ENCODE peak calls at places on chromosome 18, in four cellular contexts. I is GM23248, W is OCI-LY7, Y is PC-9. R is an unnamed sample. For H3K9me2, the result is how much of the 10 kb centered on the place peaks cover.

GRCh38 chr18:46324556-46324955 is 220.4 kb downstream of the HAUS1 start:
- DNase-seq in I (peak), W (peak), Y (no peak), R (peak)

GRCh38 chr18:37408676-37409305 is 156.8 kb downstream of the CELF4 start:
- DNase-seq in W (no peak), I (no peak), Y (no peak), R (no peak)

GRCh38 chr18:51370996-51371395 is 173.5 kb upstream of the MEX3C start:
- DNase-seq in I (no peak), W (no peak), Y (no peak), R (no peak)

GRCh38 chr18:61865466-61866165 is 27.2 kb downstream of the RNF152 start:
- DNase-seq in I (peak), Y (no peak), W (no peak), R (no peak)

GRCh38 chr18:78080761-78081160 is 831.1 kb downstream of the GALR1 start:
- DNase-seq in W (no peak), I (no peak), Y (no peak), R (no peak)

GRCh38 chr18:44958450-44958849 is 277.8 kb downstream of the SETBP1 start:
- DNase-seq in W (no peak), Y (no peak), I (peak), R (no peak)

GRCh38 chr18:38077219-38077618 is 511.6 kb upstream of the CELF4 start:
- DNase-seq in W (no peak), I (no peak), Y (no peak), R (peak)

GRCh38 chr18:577606-578005 is 2.6 kb upstream of the CETN1 start:
- DNase-seq in W (no peak), Y (no peak), I (peak), R (no peak)

GRCh38 chr18:54822872-54823845 is 5.1 kb upstream of the RAB27B start:
- DNase-seq in Y (peak), I (peak), W (no peak), R (peak)

GRCh38 chr18:48548404-48548771 is 9.6 kb downstream of the CTIF start:
- DNase-seq in I (peak), W (no peak), Y (no peak), R (peak)

GRCh38 chr18:48230459-48231113 is 178.6 kb downstream of the ZBTB7C start:
- DNase-seq in I (peak), Y (peak), W (peak), R (peak)

GRCh38 chr18:50880108-50880465 is 1.2 kb downstream of the ME2 start:
- DNase-seq in I (no peak), Y (no peak), W (peak), R (no peak)

GRCh38 chr18:78073275-78073674 is 823.6 kb downstream of the GALR1 start:
- DNase-seq in Y (no peak), I (no peak), W (no peak), R (peak)

GRCh38 chr18:8507361-8507760 is 101.9 kb upstream of the RAB12 start:
- DNase-seq in W (peak), I (peak), Y (no peak), R (no peak)

GRCh38 chr18:45169610-45170009 is 445.7 kb upstream of the SLC14A2 start:
- DNase-seq in W (no peak), I (peak), Y (no peak), R (peak)

GRCh38 chr18:63126134-63127067 is 193.2 kb downstream of the BCL2 start:
- DNase-seq in Y (no peak), W (no peak), I (no peak), R (no peak)

GRCh38 chr18:21004721-21005120 is 106.9 kb downstream of the ROCK1 start:
- DNase-seq in W (no peak), I (peak), Y (no peak), R (peak)

GRCh38 chr18:76391038-76391437 is 104.0 kb downstream of the ZNF516 start:
- DNase-seq in W (no peak), I (no peak), Y (no peak), R (no peak)

GRCh38 chr18:7272268-7273049 is 41.6 kb downstream of the LRRC30 start:
- DNase-seq in I (peak), Y (peak), W (no peak), R (peak)
- H3K4me3 ChIP-seq in I (no peak), Y (no peak), W (no peak), R (no peak)

DNA sequence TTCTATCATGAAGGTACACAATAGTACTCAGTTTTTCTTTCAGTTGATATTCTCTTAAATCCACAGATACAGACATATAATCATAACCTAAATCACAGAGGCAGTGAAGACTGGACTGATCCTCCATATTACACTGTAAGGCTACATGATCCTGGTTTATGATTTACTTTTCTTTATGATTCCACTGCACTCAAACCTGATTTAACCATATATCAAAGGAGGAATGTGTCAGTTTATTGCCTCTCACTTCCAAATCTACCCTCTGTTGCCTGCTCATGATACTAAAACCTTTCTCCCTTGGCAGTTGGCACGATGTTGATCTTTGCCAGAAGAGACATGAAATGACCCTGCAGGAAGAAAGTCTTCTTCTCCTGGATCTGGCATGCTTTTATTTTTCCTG is 426.5 kb downstream of the MBD2 start:
- DNase-seq in I (no peak), Y (no peak), W (no peak), R (no peak)
- H3K4me2 ChIP-seq in I (peak), Y (no peak), W (no peak), R (no peak)

GRCh38 chr18:43620936-43621335 is 343.6 kb upstream of the SYT4 start:
- DNase-seq in I (peak), Y (no peak), W (peak), R (peak)
- H3K9me2 ChIP-seq in I (under half), Y (under half), W (under half), R (under half)

DNA sequence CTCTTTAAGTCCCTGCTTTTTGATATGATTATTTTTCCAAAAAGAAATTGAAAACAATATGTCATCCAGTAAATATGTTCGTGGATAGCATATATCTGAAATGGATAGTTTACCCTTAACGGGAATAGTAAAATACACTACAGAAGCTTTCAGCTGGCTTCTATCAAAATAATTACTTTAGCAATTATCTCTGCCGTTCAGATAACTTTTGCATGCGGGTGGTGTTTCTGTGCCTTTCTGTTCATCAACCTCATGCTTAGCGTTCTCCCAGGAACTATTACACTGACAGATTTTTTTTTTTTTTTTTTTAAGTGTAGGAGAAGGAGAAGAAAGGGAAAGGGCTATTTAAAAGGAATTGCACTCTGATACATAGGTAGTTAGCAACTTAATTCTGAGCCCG is 53.6 kb downstream of the TSHZ1 start:
- DNase-seq in I (no peak), W (no peak), Y (no peak), R (no peak)
- H3K4me3 ChIP-seq in I (no peak), W (no peak), Y (no peak), R (no peak)

GRCh38 chr18:58649966-58650816 is 21.1 kb upstream of the MALT1 start:
- DNase-seq in I (no peak), W (no peak), Y (no peak), R (no peak)
- H3K4me2 ChIP-seq in I (no peak), W (peak), Y (no peak), R (no peak)

GRCh38 chr18:41351430-41351829 is 603.6 kb upstream of the PIK3C3 start:
- DNase-seq in W (no peak), I (no peak), Y (no peak), R (no peak)

GRCh38 chr18:41347057-41347456 is 608.0 kb upstream of the PIK3C3 start:
- DNase-seq in Y (no peak), I (no peak), W (no peak), R (no peak)
- H3K9me2 ChIP-seq in Y (under half), I (under half), W (under half), R (under half)

R was measured in hepatocyte.